ENCODE peak calls at places on chromosomes 16 and 17, in four cellular contexts. M, H, I and L are unnamed samples.

GRCh38 chr17:78717431-78717980 is 64.6 kb downstream of the CYTH1 start:
- DNase-seq in M (peak), H (peak), I (no peak), L (no peak)

GRCh38 chr16:26598061-26598460 is 468.7 kb upstream of the C16orf82 start:
- DNase-seq in H (no peak), M (no peak), I (peak), L (no peak)

GRCh38 chr16:60013076-60013475 is 1279.0 kb upstream of the GOT2 start:
- DNase-seq in H (no peak), M (no peak), I (no peak), L (no peak)

GRCh38 chr16:59633996-59634579 is 900.0 kb upstream of the GOT2 start:
- DNase-seq in H (peak), M (no peak), I (peak), L (no peak)

GRCh38 chr17:15233022-15233805 is 31.9 kb downstream of the PMP22 start:
- DNase-seq in H (peak), I (peak), M (no peak), L (no peak)

GRCh38 chr17:15488557-15488956 is 21.1 kb upstream of the CDRT4 start:
- DNase-seq in H (no peak), I (no peak), M (no peak), L (no peak)

GRCh38 chr17:21368545-21369246 is 7.5 kb upstream of the KCNJ12 start:
- DNase-seq in H (no peak), I (no peak), M (no peak), L (no peak)

GRCh38 chr17:47741109-47741792 is 8.2 kb downstream of the TBX21 start:
- DNase-seq in I (no peak), M (no peak), H (no peak), L (no peak)

GRCh38 chr17:48642059-48642842 is 16.1 kb upstream of the HOXB9 start:
- DNase-seq in I (no peak), H (no peak), M (no peak), L (no peak)

GRCh38 chr16:71568541-71568940 is 8.4 kb downstream of the TAT start:
- DNase-seq in M (no peak), H (peak), I (no peak), L (no peak)

GRCh38 chr17:7750321-7750821 is 32.8 kb downstream of the DNAH2 start:
- DNase-seq in H (peak), I (peak), M (no peak), L (peak)

GRCh38 chr17:78284146-78284545 is 52.7 kb downstream of the TMEM235 start:
- DNase-seq in I (peak), M (no peak), H (peak), L (no peak)

GRCh38 chr16:87956771-87957279 is 5.6 kb downstream of the BANP start:
- DNase-seq in M (no peak), H (peak), I (peak), L (no peak)
- TF ChIP-seq CTCF in M (no peak), H (peak), I (peak), L (peak)

DNA sequence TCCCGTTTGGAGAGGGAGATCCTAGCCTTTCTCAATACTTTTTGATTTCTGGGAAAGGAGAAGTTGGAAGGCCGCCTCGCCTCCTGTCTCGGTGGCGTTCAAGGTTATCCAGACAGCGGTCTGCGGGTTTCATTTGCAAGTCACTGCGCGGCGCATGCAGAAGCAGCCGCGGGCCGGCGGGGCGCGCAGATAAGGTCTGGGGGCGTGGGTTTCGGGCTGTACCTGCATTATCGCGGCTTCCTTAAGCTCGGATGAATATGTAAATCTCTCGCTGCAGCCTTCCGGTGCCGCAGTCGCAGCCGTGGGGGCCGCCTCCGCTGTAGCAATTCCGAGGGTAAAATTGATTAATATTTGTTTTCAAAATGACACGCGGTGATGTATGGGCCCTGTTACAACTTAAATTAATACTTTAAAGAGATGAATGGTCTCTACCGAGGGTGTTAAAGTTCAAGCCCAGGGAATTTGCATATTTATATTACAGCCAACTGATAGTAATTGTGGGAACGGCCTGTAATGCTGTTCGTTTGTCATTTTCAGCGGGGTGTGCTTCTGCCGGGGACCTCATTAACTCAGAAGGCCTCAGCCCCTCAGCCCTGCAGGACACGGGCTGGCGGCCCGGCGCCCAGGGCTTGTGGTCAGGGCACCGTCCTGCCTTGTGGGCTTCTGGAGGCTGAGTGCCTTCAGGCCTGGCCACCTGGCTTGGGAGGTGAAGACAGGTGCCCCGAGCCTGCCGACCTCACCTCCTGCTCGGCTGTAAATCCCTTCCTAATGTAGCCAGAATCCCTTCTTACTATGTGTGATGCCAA is 99.4 kb downstream of the CYLD start:
- DNase-seq in M (no peak), I (no peak), H (peak), L (no peak)
- H3K4me3 ChIP-seq in M (no peak), I (peak), H (peak), L (peak)

DNA sequence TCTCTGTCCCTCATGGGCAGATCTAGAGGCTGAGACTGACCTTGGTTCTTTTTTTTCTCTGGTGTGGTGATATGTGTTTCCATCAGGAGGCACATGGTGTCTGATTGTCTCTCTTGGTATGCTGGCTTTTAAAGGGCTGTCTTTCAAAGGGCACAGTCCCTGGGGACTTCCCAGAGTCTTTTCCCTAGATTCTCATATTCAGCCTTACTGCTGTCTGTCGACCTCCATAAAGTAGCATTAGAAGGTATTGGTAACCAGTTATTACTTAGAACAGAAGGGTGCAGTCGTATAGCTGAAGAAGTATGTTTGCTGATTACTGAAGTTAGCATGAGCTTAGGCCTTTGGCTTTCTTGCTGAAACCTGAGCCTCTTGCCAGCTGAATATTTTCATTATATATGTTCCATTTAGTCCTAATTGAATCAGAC is 71.2 kb downstream of the WWP2 start:
- DNase-seq in M (no peak), I (peak), H (peak), L (no peak)
- TF ChIP-seq CTCF in M (no peak), I (no peak), H (no peak), L (no peak)

DNA sequence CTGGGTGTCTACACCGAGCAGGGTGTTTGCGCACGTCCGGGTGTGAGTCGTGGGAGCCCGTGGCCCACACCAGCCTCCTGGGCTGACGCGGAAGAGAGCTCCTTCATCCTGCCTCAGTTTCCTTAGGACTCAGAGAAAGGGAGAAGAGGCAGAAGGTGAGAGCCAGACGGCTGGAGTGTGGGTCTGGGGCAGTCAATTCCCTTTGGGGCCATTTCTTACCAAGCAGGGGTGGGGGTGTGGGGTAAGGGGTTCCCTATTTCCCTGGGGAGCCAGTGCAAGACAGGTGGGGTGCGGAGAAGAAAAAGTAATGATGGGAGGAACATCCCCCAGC is 831 bp downstream of the CA7 start:
- DNase-seq in I (no peak), H (no peak), M (no peak), L (no peak)
- H3K4me3 ChIP-seq in I (peak), H (peak), M (peak), L (peak)

DNA sequence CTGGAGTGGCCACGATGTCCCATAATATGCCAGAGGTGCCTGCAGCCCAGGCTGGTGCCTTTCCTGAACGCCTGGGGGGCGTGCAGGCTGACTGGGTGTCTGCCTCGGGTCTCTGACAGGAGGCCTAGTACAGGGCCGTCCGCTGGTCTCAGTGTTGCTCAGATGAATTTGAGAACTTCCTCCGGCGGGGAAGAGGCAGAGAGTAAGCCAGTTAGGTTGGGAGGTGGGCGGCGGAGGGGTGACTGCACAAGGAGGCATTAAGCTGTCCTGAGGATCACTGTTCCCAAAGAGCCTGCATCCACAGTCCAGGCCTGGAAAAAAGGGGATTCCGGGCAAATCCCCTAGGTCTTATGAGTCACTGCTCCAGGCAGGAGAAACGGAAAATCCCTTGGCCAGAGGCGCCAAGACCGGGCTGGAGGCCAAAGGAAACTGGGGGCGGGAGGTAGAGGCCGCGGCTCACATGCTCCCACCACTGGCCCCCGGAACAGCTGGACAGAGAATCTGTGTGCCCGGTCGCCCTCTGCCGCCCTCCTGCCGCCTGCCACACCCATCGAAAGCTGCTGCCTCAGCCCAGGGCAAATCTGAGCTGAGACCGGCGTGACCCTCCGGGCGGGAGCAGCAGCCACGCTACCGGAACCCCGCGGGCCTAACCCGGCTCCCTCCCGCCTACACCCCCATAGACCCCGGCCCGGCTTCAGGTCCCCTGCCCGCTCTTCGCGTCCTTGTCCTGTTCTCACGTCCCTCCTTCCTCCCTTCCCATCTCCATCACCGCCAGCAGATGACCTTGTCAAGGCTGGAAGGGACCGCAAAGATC is 1.2 kb downstream of the TRIM47 start:
- DNase-seq in I (peak), M (peak), H (peak), L (peak)
- TF ChIP-seq CTCF in I (peak), M (no peak), H (no peak), L (peak)

GRCh38 chr16:30524575-30525571 is 1.5 kb downstream of the ZNF768 start:
- DNase-seq in M (no peak), H (no peak), I (no peak), L (no peak)

GRCh38 chr16:30526823-30527634 is 663 bp upstream of the ZNF768 start:
- DNase-seq in H (peak), I (peak), M (peak), L (peak)

GRCh38 chr16:30523768-30524574 is 2.4 kb downstream of the ZNF768 start:
- DNase-seq in M (no peak), I (peak), H (peak), L (no peak)

GRCh38 chr16:30526137-30526822 is at the start of gene ZNF768:
- DNase-seq in H (no peak), I (no peak), M (no peak), L (no peak)

GRCh38 chr16:30525844-30526136 is 576 bp downstream of the ZNF768 start:
- DNase-seq in M (no peak), I (no peak), H (no peak), L (no peak)
- H3K4me3 ChIP-seq in M (peak), I (peak), H (peak), L (peak)

GRCh38 chr17:58487589-58488427 is at the start of gene HSF5:
- DNase-seq in M (no peak), I (no peak), H (peak), L (no peak)
- TF ChIP-seq CTCF in M (peak), I (peak), H (peak), L (peak)

DNA sequence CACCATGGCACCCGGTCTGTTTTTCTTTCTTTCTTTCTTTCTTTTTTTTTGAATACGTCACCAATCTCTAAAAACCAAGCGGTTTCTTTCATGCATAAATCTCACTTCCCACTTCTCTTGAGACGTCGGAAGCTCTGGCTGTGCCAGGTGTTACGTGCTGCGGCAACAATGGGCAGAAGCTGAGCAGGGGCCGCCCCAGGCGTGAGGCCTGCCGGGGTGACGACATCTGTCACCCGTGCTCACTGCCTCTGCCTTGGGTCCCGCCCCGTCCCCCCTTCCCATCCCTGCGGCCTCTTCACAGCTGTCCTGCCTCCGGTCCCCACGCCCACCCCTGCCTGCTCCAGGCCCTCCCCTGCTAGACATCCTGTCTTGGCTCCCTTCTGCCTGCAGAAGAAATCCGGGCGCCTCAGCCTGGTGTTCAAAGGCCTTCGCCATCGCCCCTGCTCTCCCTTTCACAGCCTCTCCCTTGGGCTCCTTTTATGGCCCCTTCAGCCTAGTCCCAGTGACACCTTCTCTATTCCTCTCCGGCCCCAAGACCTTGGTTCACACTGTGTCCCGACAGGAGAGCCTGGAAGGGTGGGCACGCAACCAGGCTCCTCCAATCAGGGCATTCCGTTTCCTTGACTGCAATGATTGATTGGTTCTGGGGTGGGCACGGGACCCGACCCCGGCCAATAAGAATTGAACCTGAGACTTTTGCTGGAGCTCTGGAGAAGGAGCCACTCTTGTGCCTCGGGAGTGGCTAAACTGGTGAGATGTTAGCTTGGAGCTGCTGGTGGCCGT is 4.8 kb downstream of the P2RX1 start:
- DNase-seq in I (no peak), M (no peak), H (peak), L (no peak)
- H3K4me3 ChIP-seq in I (no peak), M (no peak), H (no peak), L (no peak)

GRCh38 chr16:87740441-87740840 is 25.3 kb downstream of the KLHDC4 start:
- DNase-seq in M (no peak), I (peak), H (peak), L (no peak)
- TF ChIP-seq CTCF in M (no peak), I (no peak), H (no peak), L (no peak)